ENCODE peak calls at places on chromosomes 13 and 19, in five cellular contexts. R, P, G, I and H are unnamed samples.

GRCh38 chr13:20462533-20462915 is 63.1 kb downstream of the CRYL1 start:
- DNase-seq in R (no peak), P (no peak), G (no peak), I (no peak), H (no peak)

GRCh38 chr19:49447485-49448431 is 3.9 kb downstream of the PIH1D1 start:
- DNase-seq in R (peak), P (no peak), G (no peak), I (peak), H (no peak)

GRCh38 chr19:46373573-46374359 is 26.9 kb downstream of the PPP5C start:
- DNase-seq in R (peak), P (peak), G (no peak), I (peak), H (peak)

GRCh38 chr13:114196629-114197028 is 17.6 kb downstream of the CFAP97D2 start:
- DNase-seq in R (no peak), P (no peak), G (no peak), I (no peak), H (no peak)

GRCh38 chr19:48033604-48034003 is 10.3 kb downstream of the CABP5 start:
- DNase-seq in R (no peak), P (no peak), G (no peak), I (no peak), H (no peak)

GRCh38 chr13:49357694-49358093 is 86.2 kb downstream of the CAB39L start:
- DNase-seq in R (no peak), P (no peak), G (no peak), I (peak), H (no peak)

GRCh38 chr19:42284641-42285341 is 15.7 kb downstream of the CIC start:
- DNase-seq in R (no peak), P (no peak), G (no peak), I (no peak), H (no peak)

GRCh38 chr13:94703271-94703670 is 9.1 kb downstream of the SOX21 start:
- DNase-seq in R (no peak), P (no peak), G (no peak), I (no peak), H (no peak)

GRCh38 chr13:22369090-22369489 is 698.2 kb downstream of the FGF9 start:
- DNase-seq in R (no peak), P (no peak), G (no peak), I (no peak), H (no peak)

GRCh38 chr19:39533003-39533512 is 406 bp upstream of the EID2B start:
- DNase-seq in R (no peak), P (no peak), G (no peak), I (no peak), H (no peak)

GRCh38 chr13:33958964-33959363 is 141.0 kb downstream of the RFC3 start:
- DNase-seq in R (no peak), P (no peak), G (no peak), I (no peak), H (no peak)

GRCh38 chr19:55228403-55229031 is at the start of gene TMEM86B:
- DNase-seq in R (no peak), P (no peak), G (no peak), I (no peak), H (no peak)

GRCh38 chr13:74290324-74290773 is 156.1 kb upstream of the KLF12 start:
- DNase-seq in R (no peak), P (peak), G (peak), I (peak), H (peak)

GRCh38 chr19:7869910-7870511 is 4.2 kb downstream of the PRR36 start:
- DNase-seq in R (no peak), P (no peak), G (no peak), I (peak), H (no peak)

GRCh38 chr19:35279374-35279773 is 3.0 kb upstream of the HAMP start:
- DNase-seq in R (no peak), P (no peak), G (no peak), I (no peak), H (no peak)

GRCh38 chr19:50729894-50730293 is 6.7 kb downstream of the CLEC11A start:
- DNase-seq in R (no peak), P (no peak), G (no peak), I (no peak), H (no peak)

GRCh38 chr19:42069619-42070293 is at the start of gene GRIK5:
- DNase-seq in R (no peak), P (no peak), G (no peak), I (no peak), H (no peak)